ENCODE peak calls at places on chromosomes 12 and 14, in five cellular contexts. G is endothelial cell of umbilical vein, R is ovary, X is transverse colon, Q is thyroid gland. O is an unnamed sample.

GRCh38 chr14:68144051-68144681 is 324.6 kb downstream of the RAD51B start:
- DNase-seq in G (peak), R (no peak), X (peak), Q (no peak), O (peak)

GRCh38 chr12:32997471-32997870 is 100.9 kb upstream of the PKP2 start:
- DNase-seq in G (no peak), R (no peak), X (no peak), Q (peak), O (no peak)

GRCh38 chr14:76500011-76500410 is 124.1 kb downstream of the ESRRB start:
- DNase-seq in G (no peak), R (no peak), X (no peak), Q (peak), O (no peak)

GRCh38 chr12:43914923-43915468 is 79.1 kb downstream of the TMEM117 start:
- DNase-seq in G (no peak), R (no peak), X (no peak), Q (peak), O (no peak)

GRCh38 chr12:132622437-132623071 is 4.0 kb downstream of the P2RX2 start:
- DNase-seq in G (no peak), R (peak), X (no peak), Q (no peak), O (peak)

GRCh38 chr12:91357381-91357780 is 174.8 kb upstream of the DCN start:
- DNase-seq in G (peak), R (no peak), X (no peak), Q (no peak), O (no peak)

GRCh38 chr14:50955373-50956043 is 11.2 kb upstream of the PYGL start:
- DNase-seq in G (peak), R (no peak), X (peak), Q (no peak), O (peak)

GRCh38 chr12:100988278-100988625 is 193.7 kb downstream of the ANO4 start:
- DNase-seq in G (no peak), R (no peak), X (no peak), Q (no peak), O (no peak)

GRCh38 chr14:93099643-93100042 is 16.1 kb downstream of the ITPK1 start:
- DNase-seq in G (no peak), R (no peak), X (no peak), Q (no peak), O (no peak)

GRCh38 chr12:112714166-112714565 is 77.4 kb upstream of the RPH3A start:
- DNase-seq in G (no peak), R (no peak), X (no peak), Q (no peak), O (no peak)

GRCh38 chr12:120982659-120983058 is 4.3 kb downstream of the HNF1A start:
- DNase-seq in G (no peak), R (no peak), X (no peak), Q (no peak), O (no peak)

GRCh38 chr12:120981407-120981921 is 3.1 kb downstream of the HNF1A start:
- DNase-seq in G (no peak), R (no peak), X (no peak), Q (no peak), O (no peak)

GRCh38 chr12:120980800-120981368 is 2.5 kb downstream of the HNF1A start:
- DNase-seq in G (no peak), R (no peak), X (peak), Q (no peak), O (no peak)

GRCh38 chr12:120984351-120984898 is 6.1 kb downstream of the HNF1A start:
- DNase-seq in G (no peak), R (no peak), X (peak), Q (no peak), O (no peak)

GRCh38 chr12:120983759-120984158 is 5.4 kb downstream of the HNF1A start:
- DNase-seq in G (no peak), R (no peak), X (no peak), Q (no peak), O (no peak)
- TF ChIP-seq POLR2A in G (no peak), R (no peak), X (no peak), Q (no peak), O (no peak)

DNA sequence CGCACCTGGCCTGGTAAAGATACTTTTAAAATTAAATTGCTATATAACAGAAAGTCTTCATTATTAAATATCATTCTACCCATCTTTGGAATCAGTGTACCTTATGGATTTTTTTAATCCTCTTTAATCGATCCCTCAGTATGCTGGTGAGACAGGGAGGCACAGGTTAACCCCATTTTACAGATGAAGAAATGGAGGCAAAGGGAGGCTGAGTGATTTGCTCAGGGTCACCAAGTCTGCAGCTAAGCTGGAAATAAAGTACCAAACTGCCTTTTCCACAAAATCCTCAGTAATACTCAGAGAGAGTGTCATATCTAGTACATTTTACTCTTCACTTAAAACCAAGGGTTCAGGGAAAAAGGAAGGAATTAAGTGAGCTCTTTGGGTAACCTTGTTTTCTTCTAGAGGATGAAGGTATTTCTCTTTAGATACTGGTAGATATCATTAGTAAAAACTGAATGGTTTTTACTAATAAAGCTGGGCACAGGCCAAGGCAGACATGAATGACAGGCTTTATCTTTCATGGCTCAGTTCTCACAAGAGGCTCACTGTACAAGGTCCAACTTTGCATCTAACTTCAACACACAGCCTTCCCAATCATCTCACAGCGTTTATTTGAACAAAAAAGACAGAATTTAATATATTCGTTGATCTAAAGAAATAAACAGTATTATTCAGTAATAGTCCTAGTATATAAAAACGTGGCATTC is 35.3 kb upstream of the TTC7B start:
- DNase-seq in G (no peak), R (no peak), X (no peak), Q (no peak), O (no peak)
- H3K27ac ChIP-seq in G (peak), R (no peak), X (no peak), Q (no peak), O (peak)

GRCh38 chr12:129298921-129299320 is 445.6 kb downstream of the GLT1D1 start:
- DNase-seq in G (no peak), R (no peak), X (no peak), Q (no peak), O (no peak)
- TF ChIP-seq CTCF in G (no peak), R (no peak), X (no peak), Q (no peak), O (no peak)

GRCh38 chr12:125065021-125065752 is at the start of gene AACS:
- DNase-seq in G (peak), R (peak), X (peak), Q (peak), O (peak)

GRCh38 chr12:125068391-125068790 is 3.2 kb downstream of the AACS start:
- DNase-seq in G (no peak), R (no peak), X (no peak), Q (no peak), O (no peak)

GRCh38 chr12:125065753-125066570 is 727 bp downstream of the AACS start:
- DNase-seq in G (no peak), R (no peak), X (no peak), Q (no peak), O (no peak)

GRCh38 chr12:125061229-125061628 is 4.0 kb upstream of the AACS start:
- DNase-seq in G (no peak), R (no peak), X (no peak), Q (no peak), O (no peak)

GRCh38 chr12:125064492-125064891 is 743 bp upstream of the AACS start:
- DNase-seq in G (no peak), R (no peak), X (no peak), Q (no peak), O (no peak)
- TF ChIP-seq POLR2A in G (no peak), R (no peak), X (no peak), Q (no peak), O (no peak)

O was measured in uterus.